ENCODE peak calls at places on chromosomes 3 and 15, in four cellular contexts. V is GM04504, C is DMS53, N is mesendoderm. B is an unnamed sample.

GRCh38 chr15:41892621-41893421 is 1.0 kb downstream of the SPTBN5 start:
- DNase-seq in C (peak; percentile 25), N (no peak), V (no peak), B (no peak)

GRCh38 chr15:52858388-52859176 is 68.4 kb upstream of the ONECUT1 start:
- DNase-seq in N (peak; percentile 33), C (no peak), V (no peak), B (no peak)

GRCh38 chr3:64104691-64105101 is 81.4 kb upstream of the PSMD6 start:
- DNase-seq in C (no peak), V (no peak), N (no peak), B (no peak)

GRCh38 chr3:149000207-149000745 is 8.9 kb downstream of the GYG1 start:
- DNase-seq in C (no peak), N (no peak), V (no peak), B (no peak)

GRCh38 chr15:63922551-63923315 is 89.0 kb upstream of the HERC1 start:
- DNase-seq in V (no peak), C (no peak), N (no peak), B (no peak)

GRCh38 chr3:133576169-133576568 is 2.7 kb downstream of the CDV3 start:
- DNase-seq in C (no peak), V (no peak), N (no peak), B (peak; percentile 18)

GRCh38 chr3:52792961-52793695 is 1.5 kb upstream of the ITIH3 start:
- DNase-seq in V (peak; percentile 19), N (no peak), C (no peak), B (no peak)

GRCh38 chr3:152589644-152590043 is 245.3 kb upstream of the P2RY1 start:
- DNase-seq in N (no peak), C (no peak), V (no peak), B (no peak)

GRCh38 chr3:190655933-190656332 is 142.0 kb downstream of the IL1RAP start:
- DNase-seq in V (no peak), C (no peak), N (no peak), B (no peak)

GRCh38 chr15:39582286-39582976 is 1.6 kb downstream of the THBS1 start:
- DNase-seq in N (no peak), V (peak; percentile 68), C (peak; percentile 35), B (no peak)

GRCh38 chr3:145911016-145911415 is 250.0 kb downstream of the PLOD2 start:
- DNase-seq in N (no peak), C (no peak), V (no peak), B (peak; percentile 49)

GRCh38 chr15:36468746-36469145 is 110.7 kb upstream of the CDIN1 start:
- DNase-seq in C (no peak), V (peak; percentile 89), N (no peak), B (peak; percentile 78)

GRCh38 chr15:81259791-81260190 is 63.1 kb downstream of the IL16 start:
- DNase-seq in N (no peak), V (no peak), C (no peak), B (no peak)

GRCh38 chr3:81308296-81308695 is 453.1 kb downstream of the GBE1 start:
- DNase-seq in V (no peak), C (no peak), N (peak; percentile 4), B (peak; percentile 26)

GRCh38 chr3:66178206-66178605 is 42.6 kb upstream of the SLC25A26 start:
- DNase-seq in C (no peak), V (no peak), N (no peak), B (no peak)

GRCh38 chr15:80508783-80509182 is 104.6 kb downstream of the ARNT2 start:
- DNase-seq in C (no peak), V (no peak), N (no peak), B (no peak)

GRCh38 chr15:69181419-69181818 is 21.0 kb downstream of the GLCE start:
- DNase-seq in V (no peak), C (no peak), N (no peak), B (no peak)

B was measured in HCEC 1CT.